ENCODE peak calls at places on chromosomes 12 and 14, in five cellular contexts. S, T, N, Z and H are unnamed samples.

GRCh38 chr12:64450711-64451486 is 1.0 kb upstream of the TBK1 start:
- DNase-seq in S (no peak), T (peak), N (no peak), Z (peak), H (peak)

GRCh38 chr14:33986804-33987203 is 35.9 kb upstream of the EGLN3 start:
- DNase-seq in S (no peak), T (no peak), N (no peak), Z (no peak), H (peak)

GRCh38 chr12:89235189-89235993 is 116.9 kb downstream of the DUSP6 start:
- DNase-seq in S (no peak), T (no peak), N (no peak), Z (peak), H (no peak)

GRCh38 chr14:36054353-36055051 is 122.0 kb downstream of the PTCSC3 start:
- DNase-seq in S (no peak), T (no peak), N (no peak), Z (no peak), H (no peak)

GRCh38 chr12:119683413-119683812 is 15.5 kb downstream of the PRKAB1 start:
- DNase-seq in S (no peak), T (no peak), N (no peak), Z (no peak), H (peak)

GRCh38 chr14:100895411-100895810 is 8.1 kb downstream of the RTL1 start:
- DNase-seq in S (no peak), T (no peak), N (no peak), Z (no peak), H (no peak)

GRCh38 chr12:72699362-72699761 is 427.2 kb downstream of the TRHDE start:
- DNase-seq in S (no peak), T (no peak), N (no peak), Z (no peak), H (no peak)

GRCh38 chr14:42563313-42563712 is 956.6 kb downstream of the LRFN5 start:
- DNase-seq in S (no peak), T (no peak), N (no peak), Z (no peak), H (no peak)

GRCh38 chr12:53530920-53531319 is 23.6 kb upstream of the NPFF start:
- DNase-seq in S (no peak), T (no peak), N (no peak), Z (no peak), H (peak)

GRCh38 chr14:41062826-41063225 is 543.9 kb upstream of the LRFN5 start:
- DNase-seq in S (no peak), T (no peak), N (no peak), Z (no peak), H (no peak)

GRCh38 chr14:55780156-55780946 is 200.3 kb downstream of the KTN1 start:
- DNase-seq in S (no peak), T (peak), N (no peak), Z (no peak), H (peak)

GRCh38 chr12:88420460-88420859 is 159.8 kb downstream of the KITLG start:
- DNase-seq in S (no peak), T (no peak), N (no peak), Z (no peak), H (peak)

GRCh38 chr14:90383731-90384542 is 12.9 kb upstream of the CALM1 start:
- DNase-seq in S (peak), T (peak), N (peak), Z (peak), H (peak)

GRCh38 chr12:123723765-123724164 is 11.6 kb downstream of the ATP6V0A2 start:
- DNase-seq in S (no peak), T (no peak), N (no peak), Z (no peak), H (no peak)

GRCh38 chr12:104370989-104371870 is 67.7 kb downstream of the EID3 start:
- DNase-seq in S (no peak), T (no peak), N (no peak), Z (no peak), H (peak)

GRCh38 chr12:38282886-38283285 is 33.7 kb upstream of the ALG10B start:
- DNase-seq in S (no peak), T (no peak), N (no peak), Z (no peak), H (peak)

GRCh38 chr12:40010899-40011774 is 94.7 kb downstream of the SLC2A13 start:
- DNase-seq in S (peak), T (peak), N (no peak), Z (peak), H (peak)

GRCh38 chr14:61140872-61141271 is 140.3 kb downstream of the TMEM30B start:
- DNase-seq in S (no peak), T (no peak), N (no peak), Z (no peak), H (peak)